ENCODE peak calls at places on chromosomes 11 and 22, in ten cellular contexts. N is CD4-positive, CD25-positive, alpha-beta regulatory T cell; D is fibroblast of lung; B is aorta; A is esophagus squamous epithelium; M is thoracic aorta; V is A549; K is upper lobe of right lung; C is sigmoid colon; U is HCT116. E is an unnamed sample. For H3K4me1, the result is how much of the 10 kb centered on the place peaks cover.

GRCh38 chr11:6468712-6469495 is 4.8 kb downstream of the TRIM3 start:
- DNase-seq in N (no peak), D (peak), B (peak), A (no peak), M (peak), V (peak), K (peak), C (peak), U (peak), E (no peak)

GRCh38 chr11:3920148-3920852 is 64.8 kb downstream of the STIM1 start:
- DNase-seq in N (peak), D (peak), B (no peak), A (no peak), M (no peak), V (peak), K (no peak), C (peak), U (peak), E (no peak)

GRCh38 chr22:43295660-43296059 is 47.5 kb downstream of the SCUBE1 start:
- DNase-seq in N (no peak), D (no peak), B (no peak), A (no peak), M (no peak), V (no peak), K (no peak), C (no peak), U (no peak), E (no peak)

GRCh38 chr22:41474878-41475451 is 6.0 kb downstream of the ACO2 start:
- DNase-seq in N (no peak), D (no peak), B (peak), A (no peak), M (no peak), V (no peak), K (no peak), C (no peak), U (no peak), E (no peak)

GRCh38 chr11:26583550-26583949 is 11.5 kb upstream of the MUC15 start:
- DNase-seq in N (no peak), D (peak), B (no peak), A (no peak), M (no peak), V (peak), K (no peak), C (no peak), U (no peak), E (no peak)

GRCh38 chr11:35236667-35237003 is 97.7 kb downstream of the CD44 start:
- DNase-seq in N (no peak), D (no peak), B (no peak), A (no peak), M (no peak), V (no peak), K (no peak), C (no peak), U (no peak), E (no peak)

GRCh38 chr11:115338476-115338875 is 165.7 kb downstream of the CADM1 start:
- DNase-seq in N (no peak), D (peak), B (no peak), A (no peak), M (no peak), V (no peak), K (no peak), C (no peak), U (no peak), E (no peak)

GRCh38 chr11:128726464-128727139 is 32.7 kb downstream of the FLI1 start:
- DNase-seq in N (peak), D (no peak), B (no peak), A (peak), M (no peak), V (no peak), K (no peak), C (no peak), U (no peak), E (peak)

GRCh38 chr22:20979243-20979809 is 2.8 kb upstream of the LZTR1 start:
- DNase-seq in N (peak), D (peak), B (peak), A (no peak), M (no peak), V (no peak), K (peak), C (peak), U (no peak), E (peak)

GRCh38 chr11:66641834-66642233 is 3.3 kb downstream of the RBM4 start:
- DNase-seq in N (no peak), D (no peak), B (no peak), A (no peak), M (no peak), V (no peak), K (no peak), C (no peak), U (no peak), E (no peak)
- H3K4me1 ChIP-seq in N (half or more), D (under half), B (under half), A (under half), M (half or more), V (half or more), K (half or more), C (half or more), U (under half), E (half or more)

DNA sequence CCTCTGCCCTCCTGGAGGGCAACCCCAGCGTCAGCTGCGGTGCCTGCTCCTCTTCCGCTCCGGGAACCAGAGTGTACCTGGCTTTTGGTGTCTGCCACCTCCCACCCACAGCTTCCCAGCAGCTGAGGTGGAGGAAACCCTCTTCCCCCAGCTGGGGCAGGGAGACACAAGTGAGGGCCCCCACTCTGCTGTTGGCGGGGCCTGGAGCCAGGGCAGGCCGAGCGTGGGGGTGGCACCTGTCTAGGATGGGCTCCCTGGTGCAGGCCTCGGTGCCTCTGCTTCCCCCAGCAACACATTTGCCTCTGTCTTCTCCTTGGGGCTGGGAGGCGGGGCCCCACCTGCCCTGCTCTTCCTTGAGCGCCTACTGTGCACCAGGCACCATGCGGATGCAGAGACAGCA is 6.4 kb downstream of the OSM start:
- DNase-seq in N (no peak), D (no peak), B (no peak), A (no peak), M (no peak), V (no peak), K (no peak), C (no peak), U (no peak), E (no peak)
- H3K4me1 ChIP-seq in N (under half), D (under half), B (under half), A (under half), M (under half), V (half or more), K (under half), C (under half), U (half or more), E (under half)

GRCh38 chr22:37186228-37186996 is 1.6 kb downstream of the C1QTNF6 start:
- DNase-seq in N (peak), D (peak), B (peak), A (no peak), M (no peak), V (peak), K (peak), C (peak), U (peak), E (peak)

GRCh38 chr22:37189011-37189466 is 992 bp upstream of the C1QTNF6 start:
- DNase-seq in N (peak), D (no peak), B (no peak), A (no peak), M (no peak), V (no peak), K (no peak), C (no peak), U (peak), E (no peak)

GRCh38 chr22:37187552-37187890 is 526 bp downstream of the C1QTNF6 start:
- DNase-seq in N (no peak), D (no peak), B (no peak), A (no peak), M (no peak), V (peak), K (no peak), C (no peak), U (no peak), E (no peak)

GRCh38 chr22:37186997-37187522 is 987 bp downstream of the C1QTNF6 start:
- DNase-seq in N (no peak), D (no peak), B (no peak), A (no peak), M (no peak), V (peak), K (no peak), C (peak), U (no peak), E (no peak)

GRCh38 chr22:37187891-37188761 is at the start of gene C1QTNF6:
- DNase-seq in N (peak), D (peak), B (peak), A (no peak), M (no peak), V (peak), K (peak), C (peak), U (no peak), E (no peak)
- H3K4me1 ChIP-seq in N (half or more), D (under half), B (under half), A (under half), M (under half), V (half or more), K (under half), C (under half), U (half or more), E (under half)

DNA sequence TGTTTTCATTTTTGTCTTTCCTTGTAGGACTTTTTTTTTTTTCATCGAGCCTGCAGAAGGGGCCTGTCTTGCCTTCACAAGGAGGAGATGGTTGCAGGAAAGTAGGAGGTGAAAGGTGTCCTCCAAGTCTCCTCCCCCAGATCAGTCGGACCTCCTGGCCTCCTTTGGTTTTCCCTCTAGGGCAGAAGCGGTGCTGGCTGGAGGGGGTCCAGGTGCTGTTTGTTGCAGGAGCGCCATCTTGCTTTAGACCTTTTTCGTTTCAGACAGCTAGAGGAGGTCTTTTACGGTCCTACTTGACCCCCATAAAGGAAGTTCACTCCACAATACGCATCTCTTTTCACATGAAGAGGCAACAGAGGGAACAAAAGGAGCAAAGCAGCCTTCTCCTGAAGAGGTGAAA is 66.0 kb downstream of the ZBTB16 start:
- DNase-seq in N (no peak), D (no peak), B (no peak), A (no peak), M (no peak), V (no peak), K (no peak), C (peak), U (no peak), E (no peak)
- H3K4me1 ChIP-seq in N (under half), D (under half), B (under half), A (under half), M (half or more), V (under half), K (half or more), C (half or more), U (under half), E (under half)

DNA sequence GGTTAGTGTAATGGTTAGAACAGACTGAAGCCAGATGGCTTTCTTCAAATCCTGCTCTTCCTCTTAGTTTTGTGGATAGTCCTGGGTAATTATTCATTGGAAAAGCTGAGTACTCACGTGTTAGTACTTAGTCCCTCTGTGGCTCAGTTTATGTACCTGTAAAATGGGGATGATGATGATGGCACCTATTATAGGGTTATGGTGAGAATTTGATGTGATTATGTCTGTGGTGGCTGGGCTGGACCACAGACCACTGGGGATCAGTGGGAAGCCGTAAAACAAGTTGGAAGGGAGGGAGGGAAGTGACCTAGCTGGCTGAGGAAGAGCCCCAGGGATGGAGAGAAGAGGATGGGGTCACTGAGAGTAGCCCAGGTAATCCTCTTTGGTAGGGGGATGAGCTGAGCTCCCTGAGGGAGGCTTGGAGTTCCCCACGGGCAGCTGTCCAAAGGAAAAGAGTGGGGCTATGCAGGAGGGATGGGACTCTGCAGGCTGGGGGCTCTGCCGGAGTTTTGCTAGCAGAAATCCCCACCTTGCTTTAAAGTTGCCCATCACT is 19.8 kb downstream of the ARHGEF17 start:
- DNase-seq in N (no peak), D (no peak), B (no peak), A (no peak), M (no peak), V (no peak), K (no peak), C (no peak), U (no peak), E (no peak)
- H3K4me1 ChIP-seq in N (under half), D (half or more), B (under half), A (under half), M (half or more), V (under half), K (half or more), C (half or more), U (half or more), E (under half)